ENCODE peak calls at places on chromosomes 3 and 15, in seven cellular contexts. N is MM.1S, Q is left ventricle myocardium inferior, L is foreskin fibroblast, M is tibial artery, J is H1, G is lower lobe of right lung. T is an unnamed sample.

GRCh38 chr3:166060789-166061479 is 223.7 kb upstream of the BCHE start:
- DNase-seq in N (no peak), Q (no peak), L (no peak), M (no peak), J (no peak), G (no peak), T (no peak)

GRCh38 chr3:48001991-48002390 is 14.2 kb downstream of the MAP4 start:
- DNase-seq in N (no peak), Q (no peak), L (no peak), M (no peak), J (no peak), G (no peak), T (no peak)

GRCh38 chr3:13111874-13112520 is 38.8 kb upstream of the IQSEC1 start:
- DNase-seq in N (no peak), Q (no peak), L (no peak), M (peak), J (no peak), G (peak), T (no peak)

GRCh38 chr15:77851696-77852095 is 219.0 kb upstream of the LINGO1 start:
- DNase-seq in N (no peak), Q (no peak), L (no peak), M (peak), J (no peak), G (peak), T (no peak)

GRCh38 chr3:20201141-20201540 is 15.1 kb upstream of the SGO1 start:
- DNase-seq in N (no peak), Q (no peak), L (no peak), M (no peak), J (no peak), G (no peak), T (no peak)

GRCh38 chr15:35751421-35752133 is 205.6 kb upstream of the DPH6 start:
- DNase-seq in N (peak), Q (peak), L (peak), M (peak), J (peak), G (no peak), T (peak)

GRCh38 chr3:52498134-52499054 is 3.3 kb downstream of the STAB1 start:
- DNase-seq in N (no peak), Q (peak), L (peak), M (peak), J (no peak), G (peak), T (no peak)

GRCh38 chr3:196694941-196695848 is 16.9 kb downstream of the CEP19 start:
- DNase-seq in N (no peak), Q (no peak), L (no peak), M (no peak), J (no peak), G (no peak), T (no peak)

GRCh38 chr3:71160800-71161546 is 422.6 kb downstream of the FOXP1 start:
- DNase-seq in N (peak), Q (no peak), L (no peak), M (no peak), J (no peak), G (no peak), T (no peak)

GRCh38 chr3:81744366-81744765 is 17.1 kb downstream of the GBE1 start:
- DNase-seq in N (no peak), Q (no peak), L (peak), M (no peak), J (no peak), G (no peak), T (no peak)

GRCh38 chr15:90599116-90599515 is 69.4 kb downstream of the CRTC3 start:
- DNase-seq in N (no peak), Q (no peak), L (no peak), M (no peak), J (no peak), G (no peak), T (no peak)

GRCh38 chr15:90596943-90597342 is 67.2 kb downstream of the CRTC3 start:
- DNase-seq in N (no peak), Q (no peak), L (no peak), M (no peak), J (no peak), G (no peak), T (no peak)

GRCh38 chr15:90598679-90599078 is 69.0 kb downstream of the CRTC3 start:
- DNase-seq in N (no peak), Q (no peak), L (no peak), M (no peak), J (no peak), G (no peak), T (no peak)

GRCh38 chr15:90597477-90598052 is 67.8 kb downstream of the CRTC3 start:
- DNase-seq in N (peak), Q (no peak), L (no peak), M (no peak), J (no peak), G (no peak), T (peak)

DNA sequence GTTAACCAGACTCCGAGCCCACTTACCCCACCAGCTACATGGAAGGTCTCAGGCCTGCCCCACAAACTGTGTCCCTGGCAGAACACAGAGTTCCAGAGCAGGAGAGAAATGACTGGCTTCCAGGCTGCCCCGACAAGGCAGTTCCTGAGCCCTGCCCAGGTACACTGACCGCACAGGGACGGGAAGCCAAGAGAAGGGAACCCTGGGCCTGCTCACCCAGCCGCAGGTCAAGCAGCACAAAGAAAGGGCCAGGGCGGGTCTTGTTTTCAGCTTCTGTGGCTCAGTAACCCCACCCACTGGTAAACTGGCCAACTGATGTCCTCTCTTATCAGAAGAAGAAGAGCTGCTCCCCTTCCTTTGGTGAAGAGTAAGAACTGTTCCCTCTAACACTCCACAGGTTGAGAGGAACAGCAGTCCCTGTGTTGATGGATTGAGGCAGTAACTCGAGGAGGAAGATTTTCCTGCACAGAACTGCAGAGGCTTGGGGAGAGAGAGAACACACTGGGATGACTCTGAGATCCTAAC is 68.4 kb downstream of the CRTC3 start:
- DNase-seq in N (no peak), Q (peak), L (no peak), M (peak), J (no peak), G (peak), T (peak)
- TF ChIP-seq CTCF in N (no peak), Q (peak), L (peak), M (no peak), J (peak), G (peak), T (peak)

GRCh38 chr3:10393514-10393913 is 72.6 kb upstream of the SEC13 start:
- DNase-seq in N (no peak), Q (no peak), L (no peak), M (no peak), J (no peak), G (no peak), T (no peak)

GRCh38 chr3:10391391-10391790 is 70.5 kb upstream of the SEC13 start:
- DNase-seq in N (no peak), Q (no peak), L (no peak), M (no peak), J (no peak), G (no peak), T (no peak)

GRCh38 chr3:10390641-10391373 is 69.9 kb upstream of the SEC13 start:
- DNase-seq in N (no peak), Q (no peak), L (no peak), M (no peak), J (no peak), G (no peak), T (no peak)

GRCh38 chr3:10392906-10393461 is 72.1 kb upstream of the SEC13 start:
- DNase-seq in N (no peak), Q (no peak), L (no peak), M (no peak), J (no peak), G (no peak), T (no peak)

GRCh38 chr3:10392244-10392643 is 71.3 kb upstream of the SEC13 start:
- DNase-seq in N (no peak), Q (no peak), L (no peak), M (no peak), J (no peak), G (no peak), T (no peak)
- TF ChIP-seq CTCF in N (peak), Q (no peak), L (no peak), M (no peak), J (peak), G (no peak), T (no peak)

GRCh38 chr3:174000675-174001074 is 603.1 kb downstream of the NLGN1 start:
- DNase-seq in N (no peak), Q (no peak), L (no peak), M (no peak), J (no peak), G (no peak), T (no peak)

DNA sequence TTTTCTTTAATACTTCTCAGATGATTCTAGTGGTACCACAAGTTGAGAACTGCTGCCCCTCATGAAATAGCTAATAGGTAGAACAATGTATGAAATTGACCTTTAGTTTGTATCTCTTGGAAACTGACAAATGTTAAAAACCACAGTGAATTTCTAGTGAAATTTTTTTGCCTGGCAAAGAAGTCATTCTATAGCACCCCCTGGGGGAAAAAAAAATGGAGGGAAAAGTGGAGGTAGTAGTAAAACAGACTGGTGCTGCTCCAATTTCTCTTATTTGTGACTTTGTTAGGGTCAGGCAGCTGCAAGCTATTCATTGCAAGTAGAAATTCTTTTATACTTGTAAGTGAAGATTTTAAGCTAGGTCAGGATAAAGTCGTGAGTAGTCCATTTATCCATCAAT is 605.0 kb downstream of the NLGN1 start:
- DNase-seq in N (peak), Q (no peak), L (no peak), M (no peak), J (no peak), G (no peak), T (no peak)
- TF ChIP-seq CTCF in N (peak), Q (peak), L (no peak), M (peak), J (no peak), G (no peak), T (no peak)

DNA sequence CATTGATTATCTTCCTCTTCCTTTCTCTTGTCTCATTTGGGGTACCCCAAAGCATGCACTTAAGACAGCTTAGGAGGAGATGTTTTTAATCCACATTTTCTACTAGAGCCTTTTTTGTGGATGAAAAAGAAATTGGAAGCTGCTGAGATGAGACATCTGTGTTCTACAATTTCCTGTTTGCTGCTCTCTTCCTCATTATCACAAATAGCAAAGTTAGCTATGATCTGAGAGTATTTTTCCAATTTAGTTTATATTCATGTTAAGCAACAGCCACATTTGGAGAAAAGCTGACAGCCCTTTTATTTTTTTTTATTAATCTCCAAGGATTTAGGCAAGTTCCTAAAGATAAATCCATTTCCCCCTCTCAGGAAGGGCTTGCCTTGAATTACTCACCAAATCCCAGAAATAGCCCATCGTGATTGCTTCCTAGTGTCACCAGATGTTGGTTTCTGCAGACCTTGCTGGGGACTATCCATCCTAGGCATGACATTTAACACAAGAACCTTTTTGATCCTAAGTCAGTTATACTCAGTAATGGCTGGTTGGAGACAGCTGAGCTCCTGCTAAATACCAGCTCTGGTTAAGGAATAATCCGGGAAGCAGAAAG is 70.8 kb upstream of the FILIP1L start:
- DNase-seq in N (no peak), Q (no peak), L (peak), M (no peak), J (no peak), G (no peak), T (no peak)
- TF ChIP-seq CTCF in N (no peak), Q (no peak), L (no peak), M (no peak), J (no peak), G (no peak), T (no peak)

DNA sequence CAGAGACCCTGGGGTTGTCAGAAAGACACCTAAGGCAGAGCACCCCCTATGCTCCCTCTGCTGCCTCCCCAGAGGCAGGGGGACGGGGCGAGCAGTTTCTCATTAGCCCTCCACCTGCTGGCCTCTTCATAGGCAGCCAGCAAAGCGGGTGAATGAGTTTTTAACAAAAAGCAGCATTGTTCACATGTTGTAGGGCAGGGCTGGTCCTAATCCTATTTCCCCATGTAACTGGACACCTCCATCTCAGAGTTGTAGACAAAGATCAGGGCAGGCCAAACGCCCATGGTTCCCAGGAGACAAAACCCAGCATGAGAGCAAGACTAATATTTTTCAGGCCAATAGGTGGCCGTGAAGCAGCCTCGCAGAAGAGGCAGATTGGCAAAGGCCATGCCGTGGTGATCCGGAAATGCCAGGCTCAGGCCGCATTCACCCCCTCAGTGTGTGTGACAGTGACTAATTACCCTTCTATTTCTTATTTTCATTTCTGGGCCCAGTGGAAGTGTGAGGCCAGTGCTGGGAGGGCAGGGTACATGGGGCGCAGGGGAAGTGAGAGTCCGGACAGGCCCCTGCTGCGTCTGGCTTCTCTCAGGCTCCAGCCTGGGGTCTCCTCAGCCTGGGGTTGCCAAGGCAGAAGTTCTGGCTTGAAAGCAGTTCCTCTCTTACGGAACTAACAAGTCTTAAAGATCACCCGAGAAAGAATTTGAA is 64.7 kb downstream of the BOC start:
- DNase-seq in N (peak), Q (peak), L (peak), M (peak), J (no peak), G (no peak), T (peak)
- TF ChIP-seq CTCF in N (peak), Q (no peak), L (peak), M (no peak), J (peak), G (no peak), T (no peak)

GRCh38 chr15:38868326-38869114 is 303.9 kb upstream of the RASGRP1 start:
- DNase-seq in N (no peak), Q (no peak), L (peak), M (peak), J (no peak), G (no peak), T (no peak)
- TF ChIP-seq CTCF in N (no peak), Q (no peak), L (no peak), M (no peak), J (no peak), G (no peak), T (no peak)

GRCh38 chr15:64990168-64990470 is 405 bp upstream of the SPG21 start:
- DNase-seq in N (no peak), Q (no peak), L (no peak), M (no peak), J (no peak), G (no peak), T (no peak)

GRCh38 chr15:64991536-64992135 is 1.9 kb upstream of the SPG21 start:
- DNase-seq in N (no peak), Q (peak), L (no peak), M (no peak), J (peak), G (no peak), T (no peak)

GRCh38 chr15:64997911-64998310 is 8.2 kb upstream of the SPG21 start:
- DNase-seq in N (no peak), Q (no peak), L (peak), M (no peak), J (no peak), G (no peak), T (no peak)

GRCh38 chr15:64989331-64990167 is at the start of gene SPG21:
- DNase-seq in N (peak), Q (peak), L (peak), M (peak), J (peak), G (peak), T (peak)

DNA sequence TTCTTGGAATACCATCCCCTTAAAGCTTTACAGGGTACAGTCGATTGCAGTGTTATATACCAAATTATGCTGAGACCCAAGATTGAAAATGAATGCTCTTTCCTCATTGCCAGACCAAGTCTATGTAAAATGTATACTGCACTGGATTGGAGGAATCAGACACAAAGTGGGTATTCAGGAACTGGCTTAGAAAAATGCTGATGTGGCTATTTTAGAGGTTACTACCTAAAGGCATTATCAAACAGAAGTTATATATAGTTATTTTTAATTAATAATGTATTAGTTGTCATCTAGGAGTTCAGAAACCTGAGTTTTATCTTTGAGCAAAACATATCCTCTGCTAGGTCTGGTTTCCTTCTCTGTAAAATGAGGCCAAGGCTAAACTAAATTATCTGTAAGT is 3.6 kb upstream of the SPG21 start:
- DNase-seq in N (no peak), Q (no peak), L (no peak), M (no peak), J (no peak), G (no peak), T (no peak)
- TF ChIP-seq CTCF in N (no peak), Q (no peak), L (no peak), M (no peak), J (no peak), G (no peak), T (no peak)

GRCh38 chr3:134627831-134628230 is 23.0 kb downstream of the KY start:
- DNase-seq in N (no peak), Q (no peak), L (peak), M (no peak), J (peak), G (no peak), T (no peak)

GRCh38 chr3:134628884-134629283 is 21.9 kb downstream of the KY start:
- DNase-seq in N (no peak), Q (no peak), L (no peak), M (no peak), J (peak), G (no peak), T (no peak)

GRCh38 chr3:134625885-134626741 is 24.7 kb downstream of the KY start:
- DNase-seq in N (no peak), Q (no peak), L (no peak), M (no peak), J (peak), G (no peak), T (no peak)

GRCh38 chr3:134625462-134625861 is 25.4 kb downstream of the KY start:
- DNase-seq in N (no peak), Q (no peak), L (no peak), M (peak), J (peak), G (no peak), T (no peak)

DNA sequence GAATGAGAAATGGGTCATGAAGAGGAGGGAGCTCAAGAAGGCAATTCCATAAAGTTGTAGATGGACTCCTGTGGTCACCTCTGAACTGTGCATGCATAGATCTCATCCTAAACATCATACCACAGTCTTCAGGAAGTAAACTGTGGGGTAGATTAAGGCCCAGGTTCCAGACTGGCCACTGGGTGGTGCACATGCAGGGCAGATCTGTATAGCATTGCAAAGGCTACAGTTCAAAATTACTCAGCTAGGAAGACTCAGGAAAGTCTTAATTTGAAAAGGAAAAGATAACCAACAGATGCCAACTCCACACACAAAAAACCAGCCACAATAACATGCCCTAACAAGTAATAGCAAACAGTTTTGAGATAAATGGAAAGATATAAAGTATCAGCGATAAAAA is 20.3 kb downstream of the KY start:
- DNase-seq in N (no peak), Q (no peak), L (peak), M (no peak), J (peak), G (no peak), T (no peak)
- TF ChIP-seq CTCF in N (peak), Q (no peak), L (peak), M (no peak), J (peak), G (no peak), T (no peak)

GRCh38 chr3:99921986-99922385 is 104.3 kb downstream of the CMSS1 start:
- DNase-seq in N (no peak), Q (no peak), L (no peak), M (no peak), J (no peak), G (no peak), T (no peak)

GRCh38 chr3:99927651-99928390 is 110.2 kb downstream of the CMSS1 start:
- DNase-seq in N (no peak), Q (no peak), L (no peak), M (no peak), J (no peak), G (no peak), T (no peak)

GRCh38 chr3:99923873-99924272 is 106.2 kb downstream of the CMSS1 start:
- DNase-seq in N (no peak), Q (no peak), L (no peak), M (no peak), J (no peak), G (no peak), T (no peak)

GRCh38 chr3:99928758-99929408 is 111.2 kb downstream of the CMSS1 start:
- DNase-seq in N (no peak), Q (no peak), L (no peak), M (no peak), J (no peak), G (no peak), T (no peak)

DNA sequence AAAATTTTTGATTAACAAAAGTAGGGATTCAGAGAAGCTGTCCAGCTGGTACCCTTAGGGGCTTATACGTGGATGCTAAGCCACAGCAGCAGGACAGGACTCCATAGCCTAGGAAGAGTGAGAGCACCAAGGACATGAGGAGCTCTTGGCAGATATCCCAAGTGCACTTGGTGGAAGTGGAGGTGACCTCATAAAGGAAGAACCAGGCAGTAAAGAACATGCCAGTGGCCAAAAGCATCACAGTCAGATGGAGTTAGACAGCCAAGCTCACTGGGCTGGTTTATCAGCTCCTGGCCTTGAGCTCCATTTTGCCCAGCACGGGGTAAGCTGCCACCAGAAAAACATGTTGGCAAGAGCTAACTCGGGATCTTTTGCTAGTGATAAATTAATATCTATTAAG is 107.9 kb downstream of the CMSS1 start:
- DNase-seq in N (no peak), Q (peak), L (peak), M (peak), J (no peak), G (peak), T (no peak)
- TF ChIP-seq CTCF in N (no peak), Q (no peak), L (no peak), M (no peak), J (no peak), G (no peak), T (no peak)